ENCODE peak calls at places on chromosomes 11 and 22, in four cellular contexts. One of them, this sample, is unnamed.
A peak's percentile ranks its signal among the peaks of the same experiment; 100 is the strongest.

GRCh38 chr11:75275581-75275980 is 35.0 kb downstream of the TPBGL start:
- DNase-seq in G401: no peak
- DNase-seq in KG1: peak; percentile 86
- DNase-seq in memory B cell: peak; percentile 37
- DNase-seq in this sample: no peak

GRCh38 chr22:22171357-22172218 is 73.0 kb upstream of the VPREB1 start:
- DNase-seq in G401: no peak
- DNase-seq in KG1: no peak
- DNase-seq in memory B cell: no peak
- DNase-seq in this sample: no peak

GRCh38 chr11:117959438-117960149 is 26.6 kb upstream of the IL10RA start:
- DNase-seq in G401: no peak
- DNase-seq in KG1: no peak
- DNase-seq in memory B cell: no peak
- DNase-seq in this sample: no peak

GRCh38 chr11:9170450-9170849 is 79.1 kb upstream of the SCUBE2 start:
- DNase-seq in G401: no peak
- DNase-seq in KG1: no peak
- DNase-seq in memory B cell: no peak
- DNase-seq in this sample: no peak

GRCh38 chr11:104005234-104005855 is 31.1 kb upstream of the DDI1 start:
- DNase-seq in G401: no peak
- DNase-seq in KG1: no peak
- DNase-seq in memory B cell: no peak
- DNase-seq in this sample: no peak

GRCh38 chr22:19455585-19456370 is 8.3 kb upstream of the C22orf39 start:
- DNase-seq in G401: peak; percentile 71
- DNase-seq in KG1: no peak
- DNase-seq in memory B cell: no peak
- DNase-seq in this sample: no peak

GRCh38 chr11:2750601-2751522 is 51.1 kb upstream of the KCNQ1OT1 start:
- DNase-seq in G401: peak; percentile 25
- DNase-seq in KG1: no peak
- DNase-seq in memory B cell: no peak
- DNase-seq in this sample: no peak

GRCh38 chr22:17576475-17576874 is 13.2 kb downstream of the SLC25A18 start:
- DNase-seq in G401: no peak
- DNase-seq in KG1: no peak
- DNase-seq in memory B cell: no peak
- DNase-seq in this sample: no peak

GRCh38 chr11:116879789-116880402 is 42.5 kb upstream of the APOA1 start:
- DNase-seq in G401: peak; percentile 86
- DNase-seq in KG1: peak; percentile 29
- DNase-seq in memory B cell: no peak
- DNase-seq in this sample: peak; percentile 42

GRCh38 chr11:117203069-117203407 is 3.9 kb downstream of the TAGLN start:
- DNase-seq in G401: no peak
- DNase-seq in KG1: no peak
- DNase-seq in memory B cell: no peak
- DNase-seq in this sample: no peak

GRCh38 chr11:72821221-72821919 is 7.2 kb downstream of the ATG16L2 start:
- DNase-seq in G401: peak; percentile 56
- DNase-seq in KG1: no peak
- DNase-seq in memory B cell: no peak
- DNase-seq in this sample: no peak

GRCh38 chr11:57321996-57322880 is 2.5 kb downstream of the TNKS1BP1 start:
- DNase-seq in G401: peak; percentile 73
- DNase-seq in KG1: no peak
- DNase-seq in memory B cell: no peak
- DNase-seq in this sample: no peak

GRCh38 chr11:16911186-16911585 is 103.0 kb downstream of the PLEKHA7 start:
- DNase-seq in G401: no peak
- DNase-seq in KG1: no peak
- DNase-seq in memory B cell: no peak
- DNase-seq in this sample: no peak

GRCh38 chr22:37051629-37052385 is at the start of gene KCTD17:
- DNase-seq in G401: peak; percentile 67
- DNase-seq in KG1: no peak
- DNase-seq in memory B cell: peak; percentile 63
- DNase-seq in this sample: no peak

GRCh38 chr11:121374286-121374985 is 77.7 kb upstream of the SORL1 start:
- DNase-seq in G401: no peak
- DNase-seq in KG1: no peak
- DNase-seq in memory B cell: no peak
- DNase-seq in this sample: no peak

GRCh38 chr11:60208951-60209350 is 26.1 kb upstream of the MS4A6A start:
- DNase-seq in G401: no peak
- DNase-seq in KG1: no peak
- DNase-seq in memory B cell: no peak
- DNase-seq in this sample: no peak

GRCh38 chr11:31870609-31871309 is 59.6 kb upstream of the PAX6 start:
- DNase-seq in G401: peak; percentile 27
- DNase-seq in KG1: peak; percentile 4
- DNase-seq in memory B cell: no peak
- DNase-seq in this sample: no peak

GRCh38 chr11:62832346-62833234 is at the start of gene TEX54:
- DNase-seq in G401: no peak
- DNase-seq in KG1: no peak
- DNase-seq in memory B cell: no peak
- DNase-seq in this sample: no peak

GRCh38 chr11:86047275-86047991 is 21.5 kb downstream of the PICALM start:
- DNase-seq in G401: no peak
- DNase-seq in KG1: peak; percentile 24
- DNase-seq in memory B cell: no peak
- DNase-seq in this sample: no peak

GRCh38 chr11:27926981-27927481 is 180.9 kb downstream of the KIF18A start:
- DNase-seq in G401: peak; percentile 20
- DNase-seq in KG1: peak; percentile 56
- DNase-seq in memory B cell: no peak
- DNase-seq in this sample: no peak

GRCh38 chr22:50473855-50474671 is 772 bp downstream of the SBF1 start:
- DNase-seq in G401: no peak
- DNase-seq in KG1: no peak
- DNase-seq in memory B cell: no peak
- DNase-seq in this sample: no peak

GRCh38 chr11:32960553-32961164 is 55.0 kb upstream of the DEPDC7 start:
- DNase-seq in G401: peak; percentile 64
- DNase-seq in KG1: peak; percentile 8
- DNase-seq in memory B cell: no peak
- DNase-seq in this sample: peak; percentile 21

GRCh38 chr11:69012092-69013008 is 696 bp downstream of the MRGPRF start:
- DNase-seq in G401: no peak
- DNase-seq in KG1: no peak
- DNase-seq in memory B cell: no peak
- DNase-seq in this sample: no peak

GRCh38 chr11:119791701-119792151 is 62.7 kb upstream of the NECTIN1 start:
- DNase-seq in G401: no peak
- DNase-seq in KG1: no peak
- DNase-seq in memory B cell: no peak
- DNase-seq in this sample: no peak

GRCh38 chr11:797300-798092 is 585 bp downstream of the SLC25A22 start:
- DNase-seq in G401: peak; percentile 75
- DNase-seq in KG1: peak; percentile 50
- DNase-seq in memory B cell: peak; percentile 84
- DNase-seq in this sample: no peak

GRCh38 chr22:42964994-42965699 is 49.8 kb downstream of the PACSIN2 start:
- DNase-seq in G401: no peak
- DNase-seq in KG1: peak; percentile 23
- DNase-seq in memory B cell: no peak
- DNase-seq in this sample: no peak

GRCh38 chr11:83294208-83294607 is 8.0 kb upstream of the CCDC90B start:
- DNase-seq in G401: no peak
- DNase-seq in KG1: no peak
- DNase-seq in memory B cell: no peak
- DNase-seq in this sample: no peak

GRCh38 chr11:113016905-113017304 is 55.7 kb downstream of the NCAM1 start:
- DNase-seq in G401: no peak
- DNase-seq in KG1: no peak
- DNase-seq in memory B cell: no peak
- DNase-seq in this sample: no peak

GRCh38 chr22:40364431-40364830 is 6.0 kb upstream of the SGSM3 start:
- DNase-seq in G401: no peak
- DNase-seq in KG1: no peak
- DNase-seq in memory B cell: no peak
- DNase-seq in this sample: no peak

GRCh38 chr11:59273008-59273841 is 60.5 kb upstream of the MPEG1 start:
- DNase-seq in G401: no peak
- DNase-seq in KG1: peak; percentile 85
- DNase-seq in memory B cell: peak; percentile 50
- DNase-seq in this sample: peak; percentile 79

GRCh38 chr11:88320149-88320559 is 17.4 kb downstream of the CTSC start:
- DNase-seq in G401: no peak
- DNase-seq in KG1: no peak
- DNase-seq in memory B cell: no peak
- DNase-seq in this sample: no peak

GRCh38 chr11:66347425-66348276 is at the start of gene B4GAT1:
- DNase-seq in G401: peak; percentile 95
- DNase-seq in KG1: peak; percentile 91
- DNase-seq in memory B cell: peak; percentile 75
- DNase-seq in this sample: peak; percentile 98

GRCh38 chr11:94876645-94877445 is 96.5 kb downstream of the CWC15 start:
- DNase-seq in G401: peak; percentile 57
- DNase-seq in KG1: peak; percentile 64
- DNase-seq in memory B cell: no peak
- DNase-seq in this sample: peak; percentile 31

GRCh38 chr11:61699737-61700160 is 19.6 kb downstream of the DAGLA start:
- DNase-seq in G401: no peak
- DNase-seq in KG1: no peak
- DNase-seq in memory B cell: no peak
- DNase-seq in this sample: no peak

GRCh38 chr11:110081462-110082233 is 11.5 kb upstream of the ZC3H12C start:
- DNase-seq in G401: no peak
- DNase-seq in KG1: no peak
- DNase-seq in memory B cell: no peak
- DNase-seq in this sample: no peak

GRCh38 chr11:19441752-19442553 is 201.2 kb upstream of the E2F8 start:
- DNase-seq in G401: no peak
- DNase-seq in KG1: no peak
- DNase-seq in memory B cell: no peak
- DNase-seq in this sample: peak; percentile 95

GRCh38 chr11:66325140-66325754 is 8.4 kb upstream of the CD248 start:
- DNase-seq in G401: no peak
- DNase-seq in KG1: no peak
- DNase-seq in memory B cell: no peak
- DNase-seq in this sample: no peak

GRCh38 chr11:114183041-114183511 is 113.1 kb upstream of the NNMT start:
- DNase-seq in G401: no peak
- DNase-seq in KG1: peak; percentile 45
- DNase-seq in memory B cell: no peak
- DNase-seq in this sample: no peak

GRCh38 chr11:46642627-46643335 is 25.4 kb downstream of the ATG13 start:
- DNase-seq in G401: no peak
- DNase-seq in KG1: no peak
- DNase-seq in memory B cell: no peak
- DNase-seq in this sample: no peak